ENCODE peak calls at places on chromosome 15, in five cellular contexts. O is fibroblast of lung, Z is GM23248, A is astrocyte, G is neural progenitor cell. D is an unnamed sample.

GRCh38 chr15:84869510-84869909 is 15.0 kb upstream of the SLC28A1 start:
- DNase-seq in O (no peak), Z (no peak), A (no peak), G (no peak), D (no peak)

GRCh38 chr15:63089260-63090043 is 32.2 kb upstream of the LACTB start:
- DNase-seq in O (peak), Z (peak), A (peak), G (no peak), D (peak)

GRCh38 chr15:80570553-80570952 is 124.6 kb upstream of the ABHD17C start:
- DNase-seq in O (no peak), Z (no peak), A (no peak), G (no peak), D (no peak)

GRCh38 chr15:29698030-29698701 is 124.1 kb downstream of the TJP1 start:
- DNase-seq in O (peak), Z (peak), A (peak), G (no peak), D (no peak)

GRCh38 chr15:36331531-36332275 is 247.7 kb upstream of the CDIN1 start:
- DNase-seq in O (peak), Z (peak), A (peak), G (no peak), D (no peak)

GRCh38 chr15:68797157-68797556 is 23.5 kb downstream of the ANP32A start:
- DNase-seq in O (peak), Z (peak), A (peak), G (no peak), D (no peak)

GRCh38 chr15:101111570-101112262 is 140.1 kb downstream of the CHSY1 start:
- DNase-seq in O (no peak), Z (no peak), A (no peak), G (no peak), D (no peak)

GRCh38 chr15:53209396-53210042 is 419.4 kb upstream of the ONECUT1 start:
- DNase-seq in O (no peak), Z (no peak), A (peak), G (no peak), D (no peak)

GRCh38 chr15:62063851-62064635 is 2.7 kb upstream of the C2CD4A start:
- DNase-seq in O (no peak), Z (peak), A (no peak), G (no peak), D (no peak)

GRCh38 chr15:91456251-91456718 is 356.2 kb downstream of the SV2B start:
- DNase-seq in O (peak), Z (peak), A (peak), G (no peak), D (peak)

GRCh38 chr15:71800835-71801745 is 9.3 kb upstream of the NR2E3 start:
- DNase-seq in O (peak), Z (peak), A (peak), G (peak), D (peak)

GRCh38 chr15:25427861-25428260 is 11.0 kb downstream of the UBE3A start:
- DNase-seq in O (no peak), Z (no peak), A (no peak), G (no peak), D (no peak)

GRCh38 chr15:62622775-62623174 is 419.8 kb upstream of the TPM1 start:
- DNase-seq in O (no peak), Z (no peak), A (no peak), G (no peak), D (no peak)

GRCh38 chr15:48478581-48478980 is 147.4 kb downstream of the DUT start:
- DNase-seq in O (no peak), Z (peak), A (peak), G (no peak), D (no peak)

GRCh38 chr15:29570931-29571727 is 251.1 kb downstream of the TJP1 start:
- DNase-seq in O (peak), Z (peak), A (peak), G (peak), D (no peak)

GRCh38 chr15:36612063-36612788 is 32.8 kb downstream of the CDIN1 start:
- DNase-seq in O (peak), Z (peak), A (peak), G (no peak), D (no peak)

GRCh38 chr15:76501726-76502125 is 165.2 kb downstream of the ISL2 start:
- DNase-seq in O (no peak), Z (peak), A (peak), G (no peak), D (no peak)

GRCh38 chr15:81265256-81265943 is 58.5 kb downstream of the STARD5 start:
- DNase-seq in O (no peak), Z (no peak), A (no peak), G (no peak), D (no peak)

GRCh38 chr15:70284438-70285214 is 186.9 kb upstream of the TLE3 start:
- DNase-seq in O (no peak), Z (no peak), A (no peak), G (no peak), D (peak)

GRCh38 chr15:100167884-100168375 is 173.8 kb downstream of the ADAMTS17 start:
- DNase-seq in O (no peak), Z (no peak), A (no peak), G (no peak), D (no peak)

GRCh38 chr15:100918034-100918689 is 995 bp upstream of the LRRK1 start:
- DNase-seq in O (peak), Z (peak), A (peak), G (peak), D (no peak)

GRCh38 chr15:100596792-100597191 is 5.2 kb downstream of the LINS1 start:
- DNase-seq in O (no peak), Z (no peak), A (peak), G (no peak), D (peak)

GRCh38 chr15:77607894-77608261 is 24.8 kb downstream of the LINGO1 start:
- DNase-seq in O (no peak), Z (no peak), A (no peak), G (no peak), D (no peak)

GRCh38 chr15:79130535-79131130 is 40.1 kb upstream of the RASGRF1 start:
- DNase-seq in O (no peak), Z (no peak), A (no peak), G (peak), D (no peak)

GRCh38 chr15:92624401-92624991 is 31.1 kb downstream of the FAM174B start:
- DNase-seq in O (no peak), Z (peak), A (peak), G (peak), D (no peak)
- H3K9ac ChIP-seq in O (no peak), Z (no peak), A (no peak), G (no peak), D (no peak)

GRCh38 chr15:35281515-35281914 is 196.4 kb upstream of the NANOGP8 start:
- DNase-seq in O (peak), Z (peak), A (peak), G (no peak), D (no peak)
- TF ChIP-seq EZH2 in O (no peak), Z (no peak), A (no peak), G (no peak), D (no peak)

DNA sequence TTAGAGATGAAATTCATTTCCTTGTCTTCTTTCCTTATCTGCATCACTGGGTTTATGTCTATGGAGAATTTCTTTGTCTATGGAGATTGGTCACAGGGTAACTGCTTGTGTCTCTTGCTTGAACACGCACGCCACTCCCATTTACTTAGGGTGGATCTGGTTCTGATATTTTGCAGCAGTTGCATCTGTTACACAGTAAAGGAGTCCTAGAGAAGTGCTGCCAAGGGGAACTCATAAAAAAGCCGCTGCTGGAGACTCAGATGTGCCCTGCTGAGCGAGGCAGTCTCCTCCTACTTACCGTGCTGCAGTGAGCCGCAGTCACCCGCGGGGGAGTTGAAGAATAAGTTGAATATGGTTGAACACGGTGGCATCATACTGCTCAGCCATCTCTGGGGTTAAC is 105.2 kb upstream of the KLHL25 start:
- DNase-seq in O (no peak), Z (no peak), A (no peak), G (no peak), D (no peak)
- H3K9ac ChIP-seq in O (no peak), Z (no peak), A (no peak), G (no peak), D (no peak)

DNA sequence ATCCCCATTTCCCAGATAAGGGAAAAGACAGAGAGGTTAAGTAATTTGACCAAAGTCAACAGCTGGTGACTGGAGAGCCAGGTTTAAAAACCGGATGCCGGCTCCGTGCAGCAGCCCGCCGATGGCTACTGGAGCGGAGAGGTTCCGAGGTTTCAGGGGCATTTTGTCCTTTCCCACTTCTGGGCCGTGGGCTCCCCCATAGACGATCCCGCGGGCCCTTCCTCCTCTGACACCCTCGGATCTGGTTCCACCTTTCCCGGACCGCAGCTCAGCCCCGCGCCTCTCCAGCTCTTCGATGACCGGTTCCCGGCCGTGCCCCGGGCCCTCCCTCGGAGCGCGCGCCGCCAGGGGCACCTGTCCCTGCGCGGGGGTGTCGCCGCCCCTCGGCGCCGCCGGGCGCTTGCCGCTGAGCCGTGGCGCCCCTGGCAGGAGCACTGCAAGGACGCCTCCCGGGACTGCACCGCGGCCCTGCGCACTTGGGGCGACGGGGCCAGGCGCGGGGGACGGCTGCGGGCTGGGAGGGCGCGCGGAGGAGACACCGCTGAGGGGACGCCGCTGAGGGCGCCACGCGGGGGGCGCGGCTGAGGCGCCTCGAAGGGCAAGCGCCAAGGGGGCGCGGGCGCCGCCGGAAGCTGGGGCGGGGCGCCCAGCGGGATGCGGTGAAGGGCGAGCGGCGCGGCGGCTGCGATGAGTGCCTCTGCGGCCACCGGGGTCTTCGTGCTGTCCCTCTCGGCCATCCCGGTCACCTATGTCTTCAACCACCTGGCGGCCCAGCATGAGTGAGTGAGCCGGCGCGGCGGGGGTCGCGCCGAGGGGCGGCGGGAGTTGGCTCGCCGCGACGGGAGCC is at the start of gene TM6SF1:
- DNase-seq in O (no peak), Z (peak), A (no peak), G (peak), D (peak)
- TF ChIP-seq EZH2 in O (no peak), Z (no peak), A (peak), G (peak), D (no peak)